ENCODE peak calls at places on chromosomes 1 and 21, in four cellular contexts. H is SK-N-SH, F is GM12878, I is HepG2. E is an unnamed sample.

GRCh38 chr1:26411624-26412074 is 1.0 kb downstream of the LIN28A start:
- DNase-seq in H (no peak), F (no peak), I (no peak), E (no peak)

GRCh38 chr1:171438441-171438840 is 46.9 kb upstream of the PRRC2C start:
- DNase-seq in H (no peak), F (no peak), I (no peak), E (no peak)

GRCh38 chr1:114110011-114110410 is 43.7 kb downstream of the SYT6 start:
- DNase-seq in H (no peak), F (no peak), I (no peak), E (no peak)

GRCh38 chr1:30322859-30323257 is 400.5 kb downstream of the MATN1 start:
- DNase-seq in H (no peak), F (no peak), I (no peak), E (no peak)

GRCh38 chr1:186763107-186763506 is 65.6 kb upstream of the PLA2G4A start:
- DNase-seq in H (no peak), F (no peak), I (no peak), E (no peak)

GRCh38 chr1:234737915-234738314 is 127.9 kb upstream of the IRF2BP2 start:
- DNase-seq in H (peak; percentile 63), F (no peak), I (no peak), E (no peak)

GRCh38 chr21:28442624-28443023 is 550.1 kb downstream of the LTN1 start:
- DNase-seq in H (no peak), F (no peak), I (no peak), E (no peak)

GRCh38 chr21:14383596-14384210 is 757 bp upstream of the HSPA13 start:
- DNase-seq in H (no peak), F (peak; percentile 12), I (no peak), E (peak; percentile 14)

GRCh38 chr1:111334169-111334568 is 43.5 kb downstream of the CHIA start:
- DNase-seq in H (peak; percentile 12), F (peak; percentile 33), I (peak; percentile 50), E (peak; percentile 54)

GRCh38 chr1:223832637-223832943 is 13.2 kb downstream of the TP53BP2 start:
- DNase-seq in H (no peak), F (no peak), I (no peak), E (no peak)

GRCh38 chr21:32413697-32414578 is 1.4 kb downstream of the EVA1C start:
- DNase-seq in H (no peak), F (no peak), I (no peak), E (no peak)

GRCh38 chr1:156836041-156836654 is 19.5 kb upstream of the SH2D2A start:
- DNase-seq in H (no peak), F (peak; percentile 55), I (no peak), E (no peak)

GRCh38 chr1:23673086-23673813 is 18.4 kb upstream of the RPL11 start:
- DNase-seq in H (no peak), F (no peak), I (peak; percentile 60), E (peak; percentile 36)

GRCh38 chr21:38721983-38722382 is 83.7 kb upstream of the ETS2 start:
- DNase-seq in H (no peak), F (no peak), I (no peak), E (no peak)

GRCh38 chr1:26474824-26475223 is 2.6 kb downstream of the HMGN2 start:
- DNase-seq in H (no peak), F (no peak), I (peak; percentile 20), E (no peak)

GRCh38 chr1:60428161-60428560 is 354.6 kb upstream of the C1orf87 start:
- DNase-seq in H (no peak), F (no peak), I (no peak), E (no peak)

GRCh38 chr1:235597867-235598553 is 51.6 kb downstream of the GNG4 start:
- DNase-seq in H (no peak), F (no peak), I (peak; percentile 27), E (peak; percentile 61)

GRCh38 chr1:91440845-91441244 is 36.2 kb upstream of the HFM1 start:
- DNase-seq in H (peak; percentile 21), F (no peak), I (peak; percentile 3), E (no peak)

GRCh38 chr1:3900969-3901529 is 977 bp upstream of the C1orf174 start:
- DNase-seq in H (peak; percentile 98), F (peak; percentile 86), I (peak; percentile 93), E (peak; percentile 96)

GRCh38 chr1:165874643-165875042 is 47.2 kb downstream of the UCK2 start:
- DNase-seq in H (no peak), F (no peak), I (no peak), E (no peak)

GRCh38 chr1:43525995-43526394 is 4.7 kb upstream of the PTPRF start:
- DNase-seq in H (no peak), F (no peak), I (no peak), E (no peak)

GRCh38 chr1:153506831-153507413 is 28.9 kb downstream of the S100A6 start:
- DNase-seq in H (no peak), F (no peak), I (peak; percentile 72), E (no peak)

GRCh38 chr1:30950053-30950452 is 41.5 kb upstream of the SDC3 start:
- DNase-seq in H (no peak), F (no peak), I (no peak), E (no peak)

GRCh38 chr1:162987866-162988265 is 81.3 kb upstream of the RGS4 start:
- DNase-seq in H (no peak), F (no peak), I (no peak), E (no peak)

GRCh38 chr1:10693152-10693496 is 103.3 kb downstream of the CASZ1 start:
- DNase-seq in H (no peak), F (no peak), I (no peak), E (no peak)

GRCh38 chr21:31781737-31782136 is 49.8 kb upstream of the SCAF4 start:
- DNase-seq in H (no peak), F (no peak), I (no peak), E (peak; percentile 62)

GRCh38 chr1:108817016-108817415 is 39.9 kb downstream of the AKNAD1 start:
- DNase-seq in H (no peak), F (no peak), I (peak; percentile 2), E (no peak)

GRCh38 chr1:167126811-167127210 is 32.9 kb downstream of the STYXL2 start:
- DNase-seq in H (no peak), F (no peak), I (no peak), E (no peak)
- TF ChIP-seq FOXM1 in H (no peak), F (no peak), I (no peak), E (no peak)

DNA sequence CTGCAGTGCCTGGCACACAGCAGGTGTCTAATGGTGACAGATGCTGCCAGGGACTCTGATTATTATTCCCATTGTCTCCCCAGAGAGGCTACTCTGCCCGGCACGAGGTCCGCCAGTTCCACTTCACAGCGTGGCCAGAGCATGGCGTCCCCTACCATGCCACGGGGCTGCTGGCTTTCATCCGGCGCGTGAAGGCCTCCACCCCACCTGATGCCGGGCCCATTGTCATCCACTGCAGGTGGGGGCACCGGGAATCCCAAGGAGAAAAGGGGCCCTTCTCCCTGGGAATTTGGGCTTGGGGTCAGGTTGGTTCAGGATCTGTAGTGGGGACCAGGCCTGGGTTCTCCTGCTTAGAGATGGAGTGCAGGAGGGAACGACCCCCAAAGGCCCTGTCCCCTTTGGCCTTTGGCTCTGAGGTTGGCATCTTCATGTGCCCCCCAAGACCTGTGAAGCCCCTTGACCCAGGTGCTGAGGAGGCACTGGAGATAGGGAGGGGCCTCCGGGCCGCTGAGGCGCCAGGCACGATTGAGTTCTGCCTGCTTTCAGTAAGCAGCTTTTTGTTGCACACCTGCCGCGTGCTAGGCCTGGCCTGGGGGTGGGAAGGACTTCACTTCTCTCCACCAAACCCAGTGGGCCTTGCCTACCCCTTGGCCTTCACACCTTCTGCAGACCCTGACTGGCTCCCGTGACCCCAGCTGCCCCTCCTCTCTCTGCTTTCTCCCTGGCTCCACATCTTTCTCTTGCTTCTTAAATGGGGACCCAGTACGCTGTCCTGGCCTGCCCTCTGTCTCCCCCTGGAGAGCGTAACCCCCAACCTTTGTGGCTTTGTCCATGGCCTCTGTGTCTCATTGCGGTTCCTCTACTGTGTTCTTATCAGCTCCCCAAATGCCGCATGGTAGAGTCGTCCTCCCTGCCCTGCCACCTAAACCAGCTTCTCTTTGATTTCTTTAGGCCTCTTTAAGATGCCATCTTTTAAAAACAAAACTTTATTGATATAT is 76.4 kb downstream of the PTPRU start:
- DNase-seq in H (no peak), F (no peak), I (no peak), E (no peak)
- TF ChIP-seq FOXM1 in H (no peak), F (no peak), I (no peak), E (no peak)

GRCh38 chr1:84941843-84942242 is 48.8 kb upstream of the LPAR3 start:
- DNase-seq in H (no peak), F (no peak), I (no peak), E (no peak)

GRCh38 chr1:84949664-84950063 is 47.2 kb downstream of the MCOLN2 start:
- DNase-seq in H (no peak), F (no peak), I (no peak), E (no peak)

GRCh38 chr1:84946631-84947030 is 50.3 kb downstream of the MCOLN2 start:
- DNase-seq in H (no peak), F (no peak), I (no peak), E (no peak)

GRCh38 chr1:84944767-84945486 is 51.9 kb upstream of the LPAR3 start:
- DNase-seq in H (peak; percentile 63), F (peak; percentile 81), I (peak; percentile 84), E (peak; percentile 83)

GRCh38 chr1:84947536-84948410 is 49.1 kb downstream of the MCOLN2 start:
- DNase-seq in H (no peak), F (no peak), I (no peak), E (no peak)
- TF ChIP-seq FOXM1 in H (no peak), F (no peak), I (no peak), E (no peak)

GRCh38 chr1:116122955-116123757 is 12.0 kb downstream of the MAB21L3 start:
- DNase-seq in H (peak; percentile 60), F (no peak), I (peak; percentile 90), E (no peak)
- TF ChIP-seq FOXM1 in H (no peak), F (no peak), I (no peak), E (no peak)

DNA sequence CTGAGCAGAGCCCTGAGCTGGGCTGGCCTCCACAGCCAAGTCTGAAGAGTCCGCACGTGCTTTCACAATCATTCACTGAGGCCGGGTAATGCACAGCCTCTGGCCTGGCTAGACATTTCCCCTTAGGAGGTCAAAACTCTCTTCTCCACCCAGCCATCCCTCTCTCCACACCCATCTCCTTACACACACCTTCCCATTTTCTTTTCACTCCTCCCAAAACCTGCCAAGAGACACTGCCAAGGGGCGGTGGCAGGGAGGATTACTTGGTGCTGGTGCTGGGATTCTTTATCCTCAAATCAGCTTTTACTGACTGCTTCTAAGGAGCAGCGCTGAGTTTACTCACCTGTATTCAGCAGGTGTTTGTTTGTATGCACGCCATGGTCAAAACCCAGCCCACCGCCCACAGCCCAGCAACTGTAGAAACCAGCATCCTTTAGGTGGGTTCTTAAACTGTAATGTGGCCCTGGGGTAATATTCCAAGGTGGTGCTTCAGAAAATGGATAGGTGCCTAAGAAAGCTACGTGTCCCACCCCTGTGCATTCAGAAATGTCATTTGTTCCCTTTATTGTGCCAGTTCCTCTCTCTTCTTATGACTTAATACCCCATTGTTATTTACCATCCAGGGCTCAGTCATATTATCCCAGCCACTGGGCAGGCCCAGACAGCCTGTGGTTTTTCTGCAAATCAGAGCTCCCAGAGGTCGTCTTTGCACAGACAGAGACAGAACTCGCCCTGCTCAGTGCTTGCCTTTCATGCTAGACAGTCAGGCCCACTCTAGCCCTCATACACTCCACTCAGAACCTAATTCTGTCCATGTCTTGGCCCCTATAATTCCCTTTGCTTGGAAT is 80.2 kb downstream of the ADSS2 start:
- DNase-seq in H (no peak), F (no peak), I (no peak), E (no peak)
- TF ChIP-seq FOXM1 in H (no peak), F (no peak), I (no peak), E (no peak)

GRCh38 chr1:41360074-41361027 is 883 bp upstream of the FOXO6 start:
- DNase-seq in H (no peak), F (no peak), I (no peak), E (no peak)
- TF ChIP-seq FOXM1 in H (no peak), F (no peak), I (no peak), E (no peak)

E was measured in HEK293T.